ENCODE peak calls at places on chromosomes 11 and 22, in five cellular contexts. One of them, this sample, is unnamed.

GRCh38 chr11:60974726-60975125 is 3.2 kb downstream of the CD6 start:
- DNase-seq in GM12878: no peak
- DNase-seq in IMR-90: no peak
- DNase-seq in HepG2: no peak
- DNase-seq in A549: no peak
- DNase-seq in this sample: no peak

GRCh38 chr11:64004590-64004984 is 18.3 kb downstream of the OTUB1 start:
- DNase-seq in A549: no peak
- DNase-seq in IMR-90: no peak
- DNase-seq in GM12878: no peak
- DNase-seq in HepG2: no peak
- DNase-seq in this sample: no peak

GRCh38 chr11:64447717-64448598 is 89.0 kb downstream of the RPS6KA4 start:
- DNase-seq in HepG2: no peak
- DNase-seq in GM12878: peak; percentile 40
- DNase-seq in IMR-90: peak; percentile 7
- DNase-seq in A549: no peak
- DNase-seq in this sample: no peak

GRCh38 chr11:71580057-71581003 is 2.3 kb downstream of the KRTAP5-11 start:
- DNase-seq in GM12878: no peak
- DNase-seq in HepG2: peak; percentile 58
- DNase-seq in A549: peak; percentile 65
- DNase-seq in IMR-90: peak; percentile 72
- DNase-seq in this sample: peak; percentile 69

GRCh38 chr11:65502852-65503603 is 4.2 kb downstream of the MALAT1 start:
- DNase-seq in A549: no peak
- DNase-seq in GM12878: no peak
- DNase-seq in IMR-90: peak; percentile 64
- DNase-seq in HepG2: no peak
- DNase-seq in this sample: no peak

GRCh38 chr22:41844513-41844912 is 11.6 kb downstream of the SREBF2 start:
- DNase-seq in GM12878: no peak
- DNase-seq in IMR-90: no peak
- DNase-seq in HepG2: no peak
- DNase-seq in A549: no peak
- DNase-seq in this sample: no peak

GRCh38 chr11:119382101-119382500 is 611 bp upstream of the USP2 start:
- DNase-seq in A549: no peak
- DNase-seq in GM12878: no peak
- DNase-seq in HepG2: no peak
- DNase-seq in IMR-90: no peak
- DNase-seq in this sample: peak; percentile 8

GRCh38 chr22:42365337-42365865 is 66.8 kb downstream of the NFAM1 start:
- DNase-seq in A549: no peak
- DNase-seq in IMR-90: no peak
- DNase-seq in HepG2: no peak
- DNase-seq in GM12878: no peak
- DNase-seq in this sample: no peak

GRCh38 chr11:18235394-18235926 is 1.1 kb downstream of the SAA4 start:
- DNase-seq in HepG2: no peak
- DNase-seq in GM12878: no peak
- DNase-seq in A549: no peak
- DNase-seq in IMR-90: no peak
- DNase-seq in this sample: no peak

GRCh38 chr11:65429724-65430405 is 7.3 kb downstream of the NEAT1 start:
- DNase-seq in GM12878: no peak
- DNase-seq in IMR-90: peak; percentile 80
- DNase-seq in A549: no peak
- DNase-seq in HepG2: no peak
- DNase-seq in this sample: no peak

GRCh38 chr11:57279131-57279530 is 42.1 kb upstream of the APLNR start:
- DNase-seq in HepG2: no peak
- DNase-seq in IMR-90: peak; percentile 77
- DNase-seq in A549: no peak
- DNase-seq in GM12878: no peak
- DNase-seq in this sample: no peak

GRCh38 chr11:18012314-18012905 is 437 bp downstream of the SERGEF start:
- DNase-seq in IMR-90: peak; percentile 13
- DNase-seq in A549: peak; percentile 18
- DNase-seq in GM12878: no peak
- DNase-seq in HepG2: peak; percentile 45
- DNase-seq in this sample: peak; percentile 31

GRCh38 chr22:47011131-47011854 is 248.8 kb downstream of the TBC1D22A start:
- DNase-seq in HepG2: no peak
- DNase-seq in A549: no peak
- DNase-seq in IMR-90: no peak
- DNase-seq in GM12878: no peak
- DNase-seq in this sample: no peak

GRCh38 chr11:72441647-72442267 is 7.4 kb upstream of the CLPB start:
- DNase-seq in A549: no peak
- DNase-seq in GM12878: no peak
- DNase-seq in HepG2: no peak
- DNase-seq in IMR-90: peak; percentile 63
- DNase-seq in this sample: no peak

GRCh38 chr22:32862083-32862482 is 60.6 kb downstream of the TIMP3 start:
- DNase-seq in GM12878: no peak
- DNase-seq in A549: no peak
- DNase-seq in HepG2: no peak
- DNase-seq in IMR-90: no peak
- DNase-seq in this sample: no peak

GRCh38 chr11:1481483-1481825 is 5.1 kb downstream of the MOB2 start:
- DNase-seq in IMR-90: no peak
- DNase-seq in GM12878: no peak
- DNase-seq in A549: no peak
- DNase-seq in HepG2: no peak
- DNase-seq in this sample: no peak

GRCh38 chr22:37659066-37659896 is 758 bp downstream of the PDXP start:
- DNase-seq in A549: no peak
- DNase-seq in GM12878: no peak
- DNase-seq in IMR-90: no peak
- DNase-seq in HepG2: peak; percentile 73
- DNase-seq in this sample: no peak

GRCh38 chr11:33976351-33977199 is 75.0 kb upstream of the CAPRIN1 start:
- DNase-seq in A549: no peak
- DNase-seq in HepG2: no peak
- DNase-seq in IMR-90: peak; percentile 1
- DNase-seq in GM12878: no peak
- DNase-seq in this sample: no peak

GRCh38 chr11:46850829-46851380 is 4.8 kb upstream of the CKAP5 start:
- DNase-seq in A549: no peak
- DNase-seq in IMR-90: no peak
- DNase-seq in GM12878: no peak
- DNase-seq in HepG2: no peak
- DNase-seq in this sample: peak; percentile 26

GRCh38 chr22:46884365-46884764 is 121.9 kb downstream of the TBC1D22A start:
- DNase-seq in HepG2: no peak
- DNase-seq in GM12878: no peak
- DNase-seq in IMR-90: no peak
- DNase-seq in A549: no peak
- DNase-seq in this sample: no peak

GRCh38 chr11:100918551-100919500 is 210.8 kb downstream of the PGR start:
- DNase-seq in A549: no peak
- DNase-seq in IMR-90: peak; percentile 43
- DNase-seq in HepG2: no peak
- DNase-seq in GM12878: no peak
- DNase-seq in this sample: peak; percentile 12

GRCh38 chr11:59680287-59681154 is 11.7 kb upstream of the PATL1 start:
- DNase-seq in GM12878: peak; percentile 20
- DNase-seq in IMR-90: peak; percentile 83
- DNase-seq in A549: peak; percentile 75
- DNase-seq in HepG2: peak; percentile 73
- DNase-seq in this sample: peak; percentile 71

GRCh38 chr22:37187891-37188761 is at the start of gene C1QTNF6:
- DNase-seq in IMR-90: peak; percentile 35
- DNase-seq in A549: no peak
- DNase-seq in HepG2: no peak
- DNase-seq in GM12878: no peak
- DNase-seq in this sample: no peak

GRCh38 chr11:73223998-73224730 is 6.1 kb downstream of the P2RY2 start:
- DNase-seq in IMR-90: no peak
- DNase-seq in A549: no peak
- DNase-seq in HepG2: no peak
- DNase-seq in GM12878: no peak
- DNase-seq in this sample: no peak

GRCh38 chr11:8080674-8081590 is at the start of gene TUB:
- DNase-seq in IMR-90: no peak
- DNase-seq in GM12878: no peak
- DNase-seq in A549: peak; percentile 65
- DNase-seq in HepG2: no peak
- DNase-seq in this sample: peak; percentile 76

GRCh38 chr11:10487002-10487647 is 32.1 kb downstream of the AMPD3 start:
- DNase-seq in GM12878: no peak
- DNase-seq in HepG2: no peak
- DNase-seq in A549: no peak
- DNase-seq in IMR-90: no peak
- DNase-seq in this sample: no peak

GRCh38 chr11:61446211-61446651 is 16.3 kb downstream of the SDHAF2 start:
- DNase-seq in A549: peak; percentile 90
- DNase-seq in IMR-90: peak; percentile 97
- DNase-seq in HepG2: peak; percentile 78
- DNase-seq in GM12878: no peak
- DNase-seq in this sample: peak; percentile 85

GRCh38 chr11:65427691-65428577 is 5.3 kb downstream of the NEAT1 start:
- DNase-seq in A549: no peak
- DNase-seq in GM12878: no peak
- DNase-seq in HepG2: no peak
- DNase-seq in IMR-90: peak; percentile 78
- DNase-seq in this sample: no peak

GRCh38 chr11:92306966-92307504 is 82.4 kb downstream of the FAT3 start:
- DNase-seq in IMR-90: no peak
- DNase-seq in A549: no peak
- DNase-seq in HepG2: no peak
- DNase-seq in GM12878: no peak
- DNase-seq in this sample: no peak

GRCh38 chr22:39151329-39151975 is 1.0 kb downstream of the CBX7 start:
- DNase-seq in A549: no peak
- DNase-seq in HepG2: no peak
- DNase-seq in GM12878: no peak
- DNase-seq in IMR-90: no peak
- DNase-seq in this sample: no peak

GRCh38 chr11:66050581-66051231 is 1.5 kb upstream of the SF3B2 start:
- DNase-seq in IMR-90: no peak
- DNase-seq in HepG2: no peak
- DNase-seq in A549: peak; percentile 38
- DNase-seq in GM12878: no peak
- DNase-seq in this sample: no peak

DNA sequence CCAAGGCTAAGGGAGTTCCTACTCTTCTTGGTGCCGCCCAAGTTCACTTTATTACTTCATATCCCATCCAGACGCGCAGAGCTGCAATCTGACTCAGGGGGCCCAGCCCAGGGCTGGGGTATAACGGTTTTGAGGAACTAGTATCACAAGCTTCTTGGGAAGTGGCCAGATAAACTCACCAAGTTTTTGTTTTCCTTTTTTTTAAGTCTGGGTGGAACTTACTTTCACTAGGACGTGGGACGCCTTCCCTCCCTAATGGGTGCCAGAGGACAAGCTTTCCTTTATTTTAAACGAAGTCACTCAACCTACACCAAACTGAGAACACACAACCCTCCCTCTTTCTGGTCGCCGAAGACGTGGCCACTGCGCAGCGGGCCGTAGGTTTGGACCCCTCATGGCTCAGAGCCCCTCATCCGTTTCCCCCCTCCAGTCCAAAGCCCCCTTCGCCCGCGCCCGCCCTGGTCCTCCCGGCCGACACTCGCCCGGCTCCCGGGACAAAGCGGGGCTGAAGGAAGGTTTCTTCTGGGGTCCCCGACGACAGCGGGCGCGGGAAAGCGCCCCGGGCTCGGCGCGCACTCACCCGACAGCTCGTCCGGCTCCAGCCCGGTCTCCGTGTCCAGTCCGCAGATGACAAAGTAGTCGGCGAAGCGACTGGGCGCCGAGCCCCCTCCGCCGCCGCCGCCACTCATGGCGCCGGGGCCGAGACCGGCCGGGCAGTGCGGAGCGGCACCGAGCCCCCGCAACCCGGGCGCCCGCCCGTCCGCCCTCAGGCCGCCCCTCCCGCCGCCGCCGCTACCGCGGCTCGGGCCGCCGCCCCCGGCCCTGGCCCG is 554 bp downstream of the DENND5A start:
- DNase-seq in IMR-90: peak; percentile 81
- DNase-seq in A549: peak; percentile 39
- DNase-seq in HepG2: no peak
- DNase-seq in GM12878: no peak
- DNase-seq in this sample: peak; percentile 27
- TF ChIP-seq BHLHE40 in IMR-90: no peak
- TF ChIP-seq BHLHE40 in A549: no peak
- TF ChIP-seq BHLHE40 in HepG2: no peak
- TF ChIP-seq BHLHE40 in GM12878: no peak
- TF ChIP-seq BHLHE40 in this sample: no peak

GRCh38 chr11:12175694-12176241 is 65.4 kb downstream of the MICAL2 start:
- DNase-seq in GM12878: no peak
- DNase-seq in A549: peak; percentile 66
- DNase-seq in HepG2: no peak
- DNase-seq in IMR-90: peak; percentile 97
- DNase-seq in this sample: no peak
- TF ChIP-seq BHLHE40 in GM12878: no peak
- TF ChIP-seq BHLHE40 in A549: no peak
- TF ChIP-seq BHLHE40 in HepG2: no peak
- TF ChIP-seq BHLHE40 in IMR-90: no peak
- TF ChIP-seq BHLHE40 in this sample: no peak

GRCh38 chr11:27678242-27678641 is 22.0 kb downstream of the BDNF start:
- DNase-seq in HepG2: no peak
- DNase-seq in A549: no peak
- DNase-seq in GM12878: no peak
- DNase-seq in IMR-90: peak; percentile 87
- DNase-seq in this sample: no peak
- TF ChIP-seq BHLHE40 in HepG2: no peak
- TF ChIP-seq BHLHE40 in A549: no peak
- TF ChIP-seq BHLHE40 in GM12878: no peak
- TF ChIP-seq BHLHE40 in IMR-90: peak; percentile 36
- TF ChIP-seq BHLHE40 in this sample: no peak

DNA sequence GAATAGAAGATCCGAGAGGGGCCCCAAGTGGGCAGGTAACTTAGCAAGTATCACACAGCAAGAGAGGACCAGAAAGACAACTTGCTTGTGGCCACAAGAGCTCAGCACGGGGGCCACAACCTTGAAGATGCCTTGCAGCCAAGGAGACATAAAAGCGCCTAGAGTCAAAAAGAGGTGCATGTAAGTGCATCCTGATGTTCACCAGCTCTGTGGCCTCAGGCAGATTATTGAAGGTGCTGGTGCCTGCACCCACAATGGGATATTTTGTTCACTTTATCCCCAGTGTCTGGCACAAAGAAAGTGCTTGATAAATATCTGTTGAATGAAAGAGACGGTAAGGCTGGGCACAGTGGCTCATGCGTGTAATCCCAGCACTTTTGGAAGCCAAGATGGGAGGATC is 106.0 kb upstream of the ASPHD2 start:
- DNase-seq in A549: no peak
- DNase-seq in IMR-90: no peak
- DNase-seq in HepG2: no peak
- DNase-seq in GM12878: no peak
- DNase-seq in this sample: no peak
- TF ChIP-seq BHLHE40 in A549: no peak
- TF ChIP-seq BHLHE40 in IMR-90: no peak
- TF ChIP-seq BHLHE40 in HepG2: no peak
- TF ChIP-seq BHLHE40 in GM12878: no peak
- TF ChIP-seq BHLHE40 in this sample: no peak